ENCODE peak calls at places on chromosomes 3 and 15, in eight cellular contexts. E, F, P, Q, C, N, U and R are unnamed samples.

GRCh38 chr3:124843496-124843895 is 43.7 kb downstream of the ITGB5 start:
- DNase-seq in E (no peak), F (no peak), P (no peak), Q (no peak), C (peak), N (no peak), U (no peak), R (no peak)

GRCh38 chr15:90711418-90711824 is 5.7 kb upstream of the BLM start:
- DNase-seq in E (no peak), F (no peak), P (no peak), Q (no peak), C (no peak), N (no peak), U (no peak), R (no peak)

GRCh38 chr3:128100126-128100525 is 23.5 kb downstream of the RUVBL1 start:
- DNase-seq in E (no peak), F (no peak), P (no peak), Q (no peak), C (no peak), N (no peak), U (no peak), R (no peak)

GRCh38 chr3:157351981-157352380 is 84.7 kb upstream of the PTX3 start:
- DNase-seq in E (no peak), F (no peak), P (no peak), Q (no peak), C (no peak), N (no peak), U (no peak), R (no peak)

GRCh38 chr15:55344206-55344605 is 25.2 kb downstream of the PIGB start:
- DNase-seq in E (no peak), F (no peak), P (no peak), Q (no peak), C (no peak), N (peak), U (peak), R (peak)

GRCh38 chr3:154111365-154111764 is 9.8 kb upstream of the ARHGEF26 start:
- DNase-seq in E (no peak), F (no peak), P (no peak), Q (no peak), C (no peak), N (no peak), U (no peak), R (no peak)

GRCh38 chr3:128482857-128483656 is 9.9 kb downstream of the GATA2 start:
- DNase-seq in E (peak), F (peak), P (no peak), Q (no peak), C (no peak), N (peak), U (peak), R (peak)

GRCh38 chr3:168952551-168952950 is 711.0 kb downstream of the MECOM start:
- DNase-seq in E (no peak), F (no peak), P (no peak), Q (no peak), C (no peak), N (no peak), U (no peak), R (peak)

GRCh38 chr3:171001957-171002694 is 24.4 kb downstream of the SLC2A2 start:
- DNase-seq in E (no peak), F (no peak), P (no peak), Q (peak), C (no peak), N (peak), U (no peak), R (peak)

GRCh38 chr3:31077826-31078225 is 183.4 kb upstream of the GADL1 start:
- DNase-seq in E (no peak), F (no peak), P (no peak), Q (no peak), C (no peak), N (peak), U (no peak), R (peak)

GRCh38 chr15:64500695-64501395 is 40.5 kb downstream of the ZNF609 start:
- DNase-seq in E (no peak), F (no peak), P (no peak), Q (no peak), C (peak), N (no peak), U (no peak), R (no peak)

GRCh38 chr3:5463986-5464385 is 276.5 kb downstream of the EDEM1 start:
- DNase-seq in E (no peak), F (no peak), P (no peak), Q (no peak), C (no peak), N (no peak), U (no peak), R (no peak)

GRCh38 chr3:82942041-82942440 is 1180.6 kb upstream of the GBE1 start:
- DNase-seq in E (no peak), F (no peak), P (no peak), Q (no peak), C (no peak), N (no peak), U (no peak), R (no peak)

GRCh38 chr3:159583662-159584061 is 405.0 kb upstream of the IL12A start:
- DNase-seq in E (no peak), F (no peak), P (no peak), Q (no peak), C (no peak), N (peak), U (no peak), R (peak)

GRCh38 chr3:61562042-61562809 is 855 bp downstream of the PTPRG start:
- DNase-seq in E (peak), F (peak), P (no peak), Q (no peak), C (peak), N (no peak), U (no peak), R (no peak)

GRCh38 chr3:12980596-12981290 is 92.5 kb downstream of the IQSEC1 start:
- DNase-seq in E (no peak), F (no peak), P (no peak), Q (no peak), C (no peak), N (no peak), U (no peak), R (no peak)

GRCh38 chr3:36514171-36514570 is 133.9 kb downstream of the STAC start:
- DNase-seq in E (no peak), F (no peak), P (no peak), Q (no peak), C (no peak), N (no peak), U (no peak), R (no peak)

GRCh38 chr15:78340243-78341056 is at the start of gene CRABP1:
- DNase-seq in E (no peak), F (no peak), P (no peak), Q (no peak), C (peak), N (no peak), U (peak), R (no peak)

GRCh38 chr15:63982381-63982854 is 63.9 kb downstream of the DAPK2 start:
- DNase-seq in E (no peak), F (no peak), P (no peak), Q (no peak), C (no peak), N (no peak), U (no peak), R (no peak)

GRCh38 chr3:169298247-169298992 is 365.1 kb downstream of the MECOM start:
- DNase-seq in E (no peak), F (no peak), P (no peak), Q (no peak), C (no peak), N (no peak), U (no peak), R (no peak)

GRCh38 chr15:25713736-25714537 is 149.2 kb downstream of the ATP10A start:
- DNase-seq in E (no peak), F (no peak), P (no peak), Q (no peak), C (no peak), N (no peak), U (no peak), R (no peak)

GRCh38 chr15:55916666-55917409 is 76.6 kb downstream of the NEDD4 start:
- DNase-seq in E (no peak), F (no peak), P (no peak), Q (peak), C (no peak), N (peak), U (no peak), R (peak)

GRCh38 chr3:51703776-51704510 is 2.9 kb upstream of the GRM2 start:
- DNase-seq in E (no peak), F (no peak), P (no peak), Q (no peak), C (no peak), N (no peak), U (no peak), R (no peak)

GRCh38 chr3:97815149-97815917 is 6.5 kb upstream of the CRYBG3 start:
- DNase-seq in E (no peak), F (no peak), P (no peak), Q (peak), C (no peak), N (no peak), U (no peak), R (no peak)

GRCh38 chr3:172582712-172583111 is 59.5 kb upstream of the TNFSF10 start:
- DNase-seq in E (no peak), F (no peak), P (no peak), Q (no peak), C (no peak), N (no peak), U (no peak), R (no peak)

GRCh38 chr3:195239121-195239520 is 31.8 kb downstream of the XXYLT1 start:
- DNase-seq in E (no peak), F (no peak), P (peak), Q (no peak), C (no peak), N (no peak), U (no peak), R (no peak)

GRCh38 chr15:65372787-65373067 is 5.1 kb downstream of the IGDCC3 start:
- DNase-seq in E (no peak), F (no peak), P (no peak), Q (no peak), C (peak), N (no peak), U (no peak), R (no peak)

GRCh38 chr15:29638011-29638410 is 184.3 kb downstream of the TJP1 start:
- DNase-seq in E (no peak), F (no peak), P (no peak), Q (no peak), C (no peak), N (no peak), U (no peak), R (no peak)

GRCh38 chr3:183895296-183895695 is 10.6 kb upstream of the PARL start:
- DNase-seq in E (no peak), F (no peak), P (no peak), Q (peak), C (no peak), N (peak), U (no peak), R (peak)

GRCh38 chr3:118801899-118802298 is 232.7 kb downstream of the IGSF11 start:
- DNase-seq in E (no peak), F (peak), P (no peak), Q (no peak), C (no peak), N (no peak), U (no peak), R (no peak)

GRCh38 chr15:97566957-97567356 is 393.5 kb upstream of the ARRDC4 start:
- DNase-seq in E (no peak), F (no peak), P (no peak), Q (no peak), C (no peak), N (peak), U (no peak), R (no peak)

GRCh38 chr3:79773291-79773690 is 5.5 kb upstream of the ROBO1 start:
- DNase-seq in E (no peak), F (no peak), P (no peak), Q (no peak), C (no peak), N (no peak), U (no peak), R (no peak)

GRCh38 chr15:69797051-69797595 is 300.6 kb downstream of the TLE3 start:
- DNase-seq in E (no peak), F (no peak), P (peak), Q (no peak), C (no peak), N (no peak), U (peak), R (no peak)

GRCh38 chr3:144114767-144115166 is 143.1 kb downstream of the DIPK2A start:
- DNase-seq in E (no peak), F (no peak), P (no peak), Q (no peak), C (no peak), N (no peak), U (no peak), R (no peak)

GRCh38 chr15:38625886-38626285 is 61.3 kb upstream of the RASGRP1 start:
- DNase-seq in E (no peak), F (no peak), P (no peak), Q (no peak), C (no peak), N (no peak), U (no peak), R (no peak)

GRCh38 chr15:38624248-38625214 is 59.9 kb upstream of the RASGRP1 start:
- DNase-seq in E (no peak), F (no peak), P (no peak), Q (peak), C (no peak), N (no peak), U (no peak), R (no peak)

GRCh38 chr15:38626443-38627050 is 61.9 kb upstream of the RASGRP1 start:
- DNase-seq in E (no peak), F (no peak), P (no peak), Q (no peak), C (no peak), N (no peak), U (no peak), R (no peak)

GRCh38 chr15:38631126-38632075 is 66.8 kb upstream of the RASGRP1 start:
- DNase-seq in E (no peak), F (no peak), P (no peak), Q (no peak), C (no peak), N (no peak), U (no peak), R (no peak)

GRCh38 chr15:38627684-38628277 is 63.2 kb upstream of the RASGRP1 start:
- DNase-seq in E (no peak), F (no peak), P (no peak), Q (no peak), C (no peak), N (no peak), U (no peak), R (no peak)
- TF ChIP-seq CTCF in E (no peak), F (peak), P (no peak), Q (no peak), C (no peak), N (no peak), U (no peak), R (no peak)

GRCh38 chr3:132180337-132180791 is 136.8 kb upstream of the ACP3 start:
- DNase-seq in E (no peak), F (no peak), P (no peak), Q (peak), C (no peak), N (peak), U (peak), R (peak)
- TF ChIP-seq CTCF in E (peak), F (peak), P (peak), Q (peak), C (peak), N (peak), U (peak), R (peak)

GRCh38 chr15:76034111-76034510 is 21.9 kb upstream of the NRG4 start:
- DNase-seq in E (no peak), F (no peak), P (no peak), Q (no peak), C (no peak), N (no peak), U (no peak), R (no peak)
- TF ChIP-seq CTCF in E (no peak), F (no peak), P (no peak), Q (no peak), C (no peak), N (no peak), U (no peak), R (no peak)

DNA sequence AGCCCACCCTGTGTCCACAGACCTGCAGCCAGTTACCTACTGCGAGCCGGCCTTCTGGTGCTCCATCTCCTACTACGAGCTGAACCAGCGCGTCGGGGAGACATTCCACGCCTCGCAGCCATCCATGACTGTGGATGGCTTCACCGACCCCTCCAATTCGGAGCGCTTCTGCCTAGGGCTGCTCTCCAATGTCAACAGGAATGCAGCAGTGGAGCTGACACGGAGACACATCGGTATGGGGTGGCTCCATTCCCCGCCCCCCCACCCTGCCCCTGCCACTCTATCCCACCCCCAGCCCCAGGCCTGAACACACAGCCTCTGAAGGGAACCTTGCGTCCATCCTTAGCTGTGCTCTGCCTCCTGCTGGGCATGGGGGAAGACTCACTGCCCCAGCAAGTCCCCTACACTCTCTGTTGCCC is 73.2 kb downstream of the AAGAB start:
- DNase-seq in E (no peak), F (peak), P (no peak), Q (no peak), C (no peak), N (no peak), U (peak), R (no peak)
- TF ChIP-seq CTCF in E (no peak), F (no peak), P (no peak), Q (no peak), C (no peak), N (peak), U (peak), R (peak)

DNA sequence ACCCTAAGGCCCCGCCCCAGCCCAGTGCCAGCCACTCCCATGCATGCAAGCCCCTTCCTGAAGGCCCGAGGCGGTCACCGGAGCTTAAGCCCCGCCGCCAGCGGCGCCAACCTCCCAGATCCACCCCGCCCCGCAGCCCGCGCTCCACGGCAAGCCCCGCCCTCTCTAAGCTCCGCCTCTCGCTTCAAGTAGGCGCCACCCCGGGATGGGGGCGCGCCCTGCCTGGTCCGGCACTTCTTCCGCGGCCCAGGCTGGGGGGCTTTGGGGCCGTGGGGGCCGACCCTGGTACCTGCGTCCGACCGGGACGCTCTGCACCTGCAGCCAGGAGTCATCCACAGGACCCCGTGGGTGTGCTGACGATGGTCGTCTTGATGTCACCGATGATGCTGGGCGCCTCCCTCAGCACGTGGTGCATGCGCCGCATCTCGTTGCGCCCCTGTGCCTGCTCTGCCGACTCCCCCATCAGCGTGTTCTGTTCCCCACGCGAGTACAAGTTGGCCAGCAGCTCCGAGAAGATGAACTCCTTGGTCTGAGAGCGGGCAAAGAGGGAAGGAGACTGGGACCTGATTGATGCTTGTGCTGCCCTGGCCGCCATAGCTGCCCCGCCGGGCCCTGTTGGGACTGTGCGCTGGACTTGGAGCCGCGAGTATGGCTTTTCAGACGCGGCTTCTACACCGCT is 26.1 kb upstream of the CSPG4 start:
- DNase-seq in E (peak), F (peak), P (peak), Q (no peak), C (peak), N (peak), U (peak), R (peak)
- TF ChIP-seq CTCF in E (no peak), F (no peak), P (no peak), Q (no peak), C (no peak), N (no peak), U (no peak), R (no peak)

GRCh38 chr3:110164632-110165240 is 827.4 kb upstream of the DPPA4 start:
- DNase-seq in E (no peak), F (no peak), P (no peak), Q (no peak), C (no peak), N (no peak), U (no peak), R (no peak)

GRCh38 chr3:110165344-110165743 is 828.0 kb upstream of the DPPA4 start:
- DNase-seq in E (no peak), F (no peak), P (no peak), Q (no peak), C (no peak), N (no peak), U (no peak), R (no peak)

GRCh38 chr3:110165753-110166152 is 828.4 kb upstream of the DPPA4 start:
- DNase-seq in E (no peak), F (no peak), P (no peak), Q (no peak), C (no peak), N (no peak), U (peak), R (no peak)

GRCh38 chr3:110166791-110167190 is 829.4 kb upstream of the DPPA4 start:
- DNase-seq in E (no peak), F (no peak), P (no peak), Q (no peak), C (no peak), N (no peak), U (no peak), R (no peak)
- TF ChIP-seq CTCF in E (no peak), F (no peak), P (no peak), Q (no peak), C (no peak), N (no peak), U (no peak), R (no peak)

GRCh38 chr3:134603480-134603879 is 47.3 kb downstream of the KY start:
- DNase-seq in E (no peak), F (no peak), P (no peak), Q (no peak), C (no peak), N (no peak), U (no peak), R (no peak)
- TF ChIP-seq CTCF in E (no peak), F (no peak), P (no peak), Q (no peak), C (no peak), N (no peak), U (no peak), R (no peak)